ENCODE peak calls at places on chromosomes 7 and 10, in eight cellular contexts. One of them, this sample, is unnamed.
A peak's percentile ranks its signal among the peaks of the same experiment; 100 is the strongest.

GRCh38 chr10:87760195-87760905 is 57.7 kb downstream of the ATAD1 start:
- DNase-seq in heart right ventricle: no peak
- DNase-seq in IMR-90: peak; percentile 5
- DNase-seq in thoracic aorta: no peak
- DNase-seq in breast epithelium: no peak
- DNase-seq in hepatocyte: no peak
- DNase-seq in heart left ventricle: no peak
- DNase-seq in tibial nerve: no peak
- DNase-seq in this sample: no peak

GRCh38 chr10:86545097-86545496 is 23.5 kb upstream of the WAPL start:
- DNase-seq in hepatocyte: no peak
- DNase-seq in heart left ventricle: no peak
- DNase-seq in IMR-90: no peak
- DNase-seq in breast epithelium: no peak
- DNase-seq in heart right ventricle: no peak
- DNase-seq in tibial nerve: no peak
- DNase-seq in thoracic aorta: no peak
- DNase-seq in this sample: no peak

GRCh38 chr10:44470779-44471178 is 85.9 kb upstream of the CXCL12 start:
- DNase-seq in tibial nerve: no peak
- DNase-seq in hepatocyte: no peak
- DNase-seq in heart left ventricle: no peak
- DNase-seq in thoracic aorta: no peak
- DNase-seq in IMR-90: no peak
- DNase-seq in heart right ventricle: no peak
- DNase-seq in breast epithelium: no peak
- DNase-seq in this sample: no peak

GRCh38 chr10:113666682-113667252 is 2.9 kb upstream of the NRAP start:
- DNase-seq in hepatocyte: no peak
- DNase-seq in tibial nerve: no peak
- DNase-seq in IMR-90: peak; percentile 60
- DNase-seq in heart left ventricle: no peak
- DNase-seq in breast epithelium: no peak
- DNase-seq in heart right ventricle: no peak
- DNase-seq in thoracic aorta: no peak
- DNase-seq in this sample: no peak

GRCh38 chr7:108380527-108380926 is 75.7 kb downstream of the NRCAM start:
- DNase-seq in hepatocyte: no peak
- DNase-seq in thoracic aorta: no peak
- DNase-seq in heart left ventricle: no peak
- DNase-seq in tibial nerve: no peak
- DNase-seq in IMR-90: no peak
- DNase-seq in heart right ventricle: no peak
- DNase-seq in breast epithelium: no peak
- DNase-seq in this sample: no peak

GRCh38 chr10:132615346-132616169 is 78.0 kb downstream of the INPP5A start:
- DNase-seq in hepatocyte: no peak
- DNase-seq in IMR-90: no peak
- DNase-seq in tibial nerve: no peak
- DNase-seq in breast epithelium: no peak
- DNase-seq in heart right ventricle: no peak
- DNase-seq in heart left ventricle: no peak
- DNase-seq in thoracic aorta: no peak
- DNase-seq in this sample: peak; percentile 49

GRCh38 chr7:2355079-2356008 is 717 bp downstream of the EIF3B start:
- DNase-seq in heart left ventricle: no peak
- DNase-seq in thoracic aorta: no peak
- DNase-seq in heart right ventricle: no peak
- DNase-seq in hepatocyte: peak; percentile 35
- DNase-seq in breast epithelium: no peak
- DNase-seq in tibial nerve: no peak
- DNase-seq in IMR-90: no peak
- DNase-seq in this sample: no peak

GRCh38 chr7:109479388-109479787 is 909.7 kb downstream of the DNAJB9 start:
- DNase-seq in breast epithelium: no peak
- DNase-seq in heart left ventricle: no peak
- DNase-seq in IMR-90: no peak
- DNase-seq in thoracic aorta: no peak
- DNase-seq in heart right ventricle: no peak
- DNase-seq in tibial nerve: no peak
- DNase-seq in hepatocyte: no peak
- DNase-seq in this sample: no peak

GRCh38 chr10:124709862-124710261 is 34.3 kb downstream of the FAM53B start:
- DNase-seq in heart right ventricle: no peak
- DNase-seq in tibial nerve: peak; percentile 55
- DNase-seq in thoracic aorta: no peak
- DNase-seq in IMR-90: no peak
- DNase-seq in heart left ventricle: no peak
- DNase-seq in breast epithelium: no peak
- DNase-seq in hepatocyte: no peak
- DNase-seq in this sample: no peak

GRCh38 chr7:123580406-123581161 is 21.0 kb upstream of the ASB15 start:
- DNase-seq in breast epithelium: no peak
- DNase-seq in IMR-90: peak; percentile 42
- DNase-seq in thoracic aorta: no peak
- DNase-seq in tibial nerve: no peak
- DNase-seq in heart left ventricle: no peak
- DNase-seq in heart right ventricle: peak; percentile 26
- DNase-seq in hepatocyte: peak; percentile 65
- DNase-seq in this sample: no peak

GRCh38 chr7:151063212-151063561 is 3.8 kb downstream of the SLC4A2 start:
- DNase-seq in tibial nerve: no peak
- DNase-seq in breast epithelium: no peak
- DNase-seq in thoracic aorta: no peak
- DNase-seq in heart right ventricle: no peak
- DNase-seq in heart left ventricle: no peak
- DNase-seq in hepatocyte: peak; percentile 72
- DNase-seq in IMR-90: peak; percentile 69
- DNase-seq in this sample: no peak

GRCh38 chr7:156497776-156498509 is 142.6 kb upstream of the RNF32 start:
- DNase-seq in breast epithelium: no peak
- DNase-seq in hepatocyte: no peak
- DNase-seq in tibial nerve: no peak
- DNase-seq in heart right ventricle: no peak
- DNase-seq in IMR-90: no peak
- DNase-seq in thoracic aorta: no peak
- DNase-seq in heart left ventricle: no peak
- DNase-seq in this sample: no peak

GRCh38 chr7:113000316-113001020 is 86.2 kb downstream of the GPR85 start:
- DNase-seq in IMR-90: no peak
- DNase-seq in hepatocyte: no peak
- DNase-seq in heart right ventricle: no peak
- DNase-seq in tibial nerve: no peak
- DNase-seq in breast epithelium: no peak
- DNase-seq in heart left ventricle: no peak
- DNase-seq in thoracic aorta: no peak
- DNase-seq in this sample: no peak

GRCh38 chr10:96664563-96664962 is 55.8 kb downstream of the PIK3AP1 start:
- DNase-seq in IMR-90: no peak
- DNase-seq in tibial nerve: no peak
- DNase-seq in thoracic aorta: no peak
- DNase-seq in heart left ventricle: no peak
- DNase-seq in heart right ventricle: no peak
- DNase-seq in breast epithelium: no peak
- DNase-seq in hepatocyte: no peak
- DNase-seq in this sample: no peak

GRCh38 chr10:96660297-96660696 is 60.0 kb downstream of the PIK3AP1 start:
- DNase-seq in breast epithelium: no peak
- DNase-seq in thoracic aorta: no peak
- DNase-seq in hepatocyte: no peak
- DNase-seq in heart left ventricle: no peak
- DNase-seq in IMR-90: no peak
- DNase-seq in heart right ventricle: no peak
- DNase-seq in tibial nerve: no peak
- DNase-seq in this sample: no peak

GRCh38 chr10:96658844-96659243 is 61.5 kb downstream of the PIK3AP1 start:
- DNase-seq in thoracic aorta: no peak
- DNase-seq in heart right ventricle: no peak
- DNase-seq in tibial nerve: no peak
- DNase-seq in IMR-90: no peak
- DNase-seq in hepatocyte: no peak
- DNase-seq in breast epithelium: no peak
- DNase-seq in heart left ventricle: no peak
- DNase-seq in this sample: no peak

GRCh38 chr10:96663794-96664193 is 56.5 kb downstream of the PIK3AP1 start:
- DNase-seq in hepatocyte: no peak
- DNase-seq in thoracic aorta: no peak
- DNase-seq in heart right ventricle: no peak
- DNase-seq in breast epithelium: no peak
- DNase-seq in IMR-90: no peak
- DNase-seq in tibial nerve: no peak
- DNase-seq in heart left ventricle: no peak
- DNase-seq in this sample: no peak

DNA sequence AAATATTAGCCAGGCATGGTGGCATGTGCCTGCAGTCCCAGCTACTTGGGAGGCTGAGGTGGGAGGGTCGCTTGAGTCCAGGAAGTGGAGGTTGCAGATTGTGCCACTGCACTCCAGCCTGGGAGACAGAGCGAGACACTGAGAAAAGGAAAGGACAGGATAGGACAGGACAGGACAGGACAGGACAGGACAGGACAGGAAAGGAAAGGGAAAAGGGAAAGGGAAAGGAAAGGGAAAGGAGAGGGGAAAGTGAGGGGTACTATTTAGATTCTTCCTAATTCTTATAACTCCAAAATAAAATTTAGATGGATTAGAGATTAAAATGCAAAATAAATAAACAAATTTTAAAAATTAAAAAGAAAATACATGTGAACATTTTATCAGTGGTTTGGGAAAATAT is 58.7 kb downstream of the PIK3AP1 start:
- DNase-seq in heart left ventricle: no peak
- DNase-seq in thoracic aorta: no peak
- DNase-seq in tibial nerve: no peak
- DNase-seq in heart right ventricle: no peak
- DNase-seq in breast epithelium: no peak
- DNase-seq in hepatocyte: no peak
- DNase-seq in IMR-90: no peak
- DNase-seq in this sample: no peak
- H3K4me1 ChIP-seq in heart left ventricle: no peaks in the 10 kb centered on the region
- H3K4me1 ChIP-seq in thoracic aorta: no peaks in the 10 kb centered on the region
- H3K4me1 ChIP-seq in tibial nerve: no peaks in the 10 kb centered on the region
- H3K4me1 ChIP-seq in heart right ventricle: no peaks in the 10 kb centered on the region
- H3K4me1 ChIP-seq in breast epithelium: no peaks in the 10 kb centered on the region
- H3K4me1 ChIP-seq in hepatocyte: peaks cover 5% of the 10 kb centered on the region
- H3K4me1 ChIP-seq in IMR-90: peaks cover 8% of the 10 kb centered on the region
- H3K4me1 ChIP-seq in this sample: no peaks in the 10 kb centered on the region

GRCh38 chr7:119963654-119964053 is 309.3 kb upstream of the KCND2 start:
- DNase-seq in heart left ventricle: no peak
- DNase-seq in breast epithelium: no peak
- DNase-seq in IMR-90: no peak
- DNase-seq in heart right ventricle: no peak
- DNase-seq in hepatocyte: no peak
- DNase-seq in thoracic aorta: no peak
- DNase-seq in tibial nerve: no peak
- DNase-seq in this sample: no peak

GRCh38 chr7:119957335-119957734 is 315.6 kb upstream of the KCND2 start:
- DNase-seq in heart right ventricle: no peak
- DNase-seq in heart left ventricle: no peak
- DNase-seq in hepatocyte: no peak
- DNase-seq in breast epithelium: no peak
- DNase-seq in tibial nerve: no peak
- DNase-seq in IMR-90: no peak
- DNase-seq in thoracic aorta: no peak
- DNase-seq in this sample: no peak

GRCh38 chr7:119964640-119965542 is 308.1 kb upstream of the KCND2 start:
- DNase-seq in heart right ventricle: no peak
- DNase-seq in breast epithelium: no peak
- DNase-seq in IMR-90: peak; percentile 54
- DNase-seq in heart left ventricle: no peak
- DNase-seq in tibial nerve: no peak
- DNase-seq in hepatocyte: no peak
- DNase-seq in thoracic aorta: no peak
- DNase-seq in this sample: no peak

GRCh38 chr7:119964065-119964464 is 308.9 kb upstream of the KCND2 start:
- DNase-seq in tibial nerve: no peak
- DNase-seq in thoracic aorta: no peak
- DNase-seq in heart right ventricle: no peak
- DNase-seq in heart left ventricle: no peak
- DNase-seq in hepatocyte: no peak
- DNase-seq in IMR-90: no peak
- DNase-seq in breast epithelium: no peak
- DNase-seq in this sample: no peak

GRCh38 chr7:119959811-119960210 is 313.2 kb upstream of the KCND2 start:
- DNase-seq in breast epithelium: no peak
- DNase-seq in thoracic aorta: no peak
- DNase-seq in tibial nerve: no peak
- DNase-seq in heart right ventricle: no peak
- DNase-seq in hepatocyte: no peak
- DNase-seq in heart left ventricle: no peak
- DNase-seq in IMR-90: peak; percentile 75
- DNase-seq in this sample: no peak
- H3K27ac ChIP-seq in breast epithelium: no peak overlapping the region
- H3K27ac ChIP-seq in thoracic aorta: no peak overlapping the region
- H3K27ac ChIP-seq in tibial nerve: no peak overlapping the region
- H3K27ac ChIP-seq in heart right ventricle: no peak overlapping the region
- H3K27ac ChIP-seq in hepatocyte: no peak overlapping the region
- H3K27ac ChIP-seq in heart left ventricle: no peak overlapping the region
- H3K27ac ChIP-seq in IMR-90: no peak overlapping the region
- H3K27ac ChIP-seq in this sample: no peak overlapping the region

DNA sequence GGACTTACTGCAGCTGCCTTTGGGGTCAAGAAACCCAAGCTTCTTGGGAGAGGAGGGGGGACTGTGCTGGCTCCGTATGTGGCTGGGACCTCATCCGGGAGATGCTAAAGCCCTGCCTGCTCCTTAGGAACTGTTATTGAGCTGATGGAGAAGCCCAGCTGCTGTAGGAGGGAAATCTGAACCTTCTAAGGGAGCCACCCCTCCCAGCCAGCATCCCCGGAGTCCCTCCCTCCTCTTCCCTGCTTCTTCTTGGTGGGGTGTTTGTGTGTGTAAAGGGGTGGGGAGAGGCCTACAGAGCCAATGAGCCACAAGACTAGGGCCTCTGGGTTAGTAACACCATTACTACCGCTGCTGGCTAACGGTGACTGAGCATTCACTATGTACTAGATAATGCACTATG is 8.2 kb downstream of the KCNIP2 start:
- DNase-seq in hepatocyte: no peak
- DNase-seq in IMR-90: no peak
- DNase-seq in breast epithelium: no peak
- DNase-seq in tibial nerve: no peak
- DNase-seq in heart right ventricle: no peak
- DNase-seq in thoracic aorta: no peak
- DNase-seq in heart left ventricle: no peak
- DNase-seq in this sample: no peak
- H3K4me1 ChIP-seq in hepatocyte: peaks cover 23% of the 10 kb centered on the region
- H3K4me1 ChIP-seq in IMR-90: peaks cover 11% of the 10 kb centered on the region
- H3K4me1 ChIP-seq in breast epithelium: no peaks in the 10 kb centered on the region
- H3K4me1 ChIP-seq in tibial nerve: no peaks in the 10 kb centered on the region
- H3K4me1 ChIP-seq in heart right ventricle: peaks cover 10% of the 10 kb centered on the region
- H3K4me1 ChIP-seq in thoracic aorta: peaks cover 3% of the 10 kb centered on the region
- H3K4me1 ChIP-seq in heart left ventricle: peaks cover 9% of the 10 kb centered on the region
- H3K4me1 ChIP-seq in this sample: peaks cover 12% of the 10 kb centered on the region

DNA sequence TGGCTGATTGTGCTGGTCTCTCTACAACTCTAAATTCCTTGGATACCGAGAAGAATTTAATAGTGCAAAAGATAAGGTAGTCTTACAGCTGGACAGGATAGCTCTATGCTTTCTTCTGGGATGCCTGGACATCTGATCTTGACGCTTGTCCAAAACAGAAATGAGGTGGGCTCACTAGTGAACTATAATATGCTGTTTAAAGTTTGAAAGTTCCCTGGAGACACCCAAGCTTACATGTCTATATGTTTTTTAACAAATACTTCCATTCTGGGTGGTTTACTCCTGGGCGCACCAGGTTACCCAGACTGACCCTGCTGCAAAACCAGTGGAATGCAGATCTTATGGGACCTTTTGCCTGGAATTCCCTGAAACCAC is 702.1 kb upstream of the COBL start:
- DNase-seq in breast epithelium: no peak
- DNase-seq in thoracic aorta: no peak
- DNase-seq in tibial nerve: no peak
- DNase-seq in heart left ventricle: no peak
- DNase-seq in heart right ventricle: no peak
- DNase-seq in hepatocyte: no peak
- DNase-seq in IMR-90: no peak
- DNase-seq in this sample: no peak
- H3K27ac ChIP-seq in breast epithelium: no peak overlapping the region
- H3K27ac ChIP-seq in thoracic aorta: no peak overlapping the region
- H3K27ac ChIP-seq in tibial nerve: no peak overlapping the region
- H3K27ac ChIP-seq in heart left ventricle: no peak overlapping the region
- H3K27ac ChIP-seq in heart right ventricle: no peak overlapping the region
- H3K27ac ChIP-seq in hepatocyte: no peak overlapping the region
- H3K27ac ChIP-seq in IMR-90: no peak overlapping the region
- H3K27ac ChIP-seq in this sample: no peak overlapping the region